ENCODE peak calls at places on chromosomes 6 and 20, in four cellular contexts. Z is fibroblast of pulmonary artery, X is esophagus squamous epithelium, I is adrenal gland. N is an unnamed sample.

GRCh38 chr20:63692436-63693078 is 3.9 kb upstream of the TNFRSF6B start:
- DNase-seq in Z (no peak), X (no peak), I (no peak), N (no peak)

GRCh38 chr6:168033791-168034190 is 36.3 kb downstream of the KIF25 start:
- DNase-seq in Z (no peak), X (no peak), I (no peak), N (no peak)

GRCh38 chr20:32040142-32040953 is 11.7 kb upstream of the HCK start:
- DNase-seq in Z (no peak), X (no peak), I (peak), N (peak)

GRCh38 chr6:33894438-33894837 is 90.6 kb upstream of the MLN start:
- DNase-seq in Z (peak), X (no peak), I (no peak), N (no peak)

GRCh38 chr6:100426241-100426640 is 38.5 kb downstream of the SIM1 start:
- DNase-seq in Z (no peak), X (no peak), I (no peak), N (no peak)

GRCh38 chr20:3563548-3564177 is 92.8 kb downstream of the ATRN start:
- DNase-seq in Z (peak), X (no peak), I (no peak), N (no peak)

GRCh38 chr6:43092635-43093034 is 16.5 kb downstream of the PTK7 start:
- DNase-seq in Z (no peak), X (no peak), I (no peak), N (no peak)

GRCh38 chr6:125271486-125272159 is 30.1 kb downstream of the HDDC2 start:
- DNase-seq in Z (no peak), X (no peak), I (peak), N (no peak)

GRCh38 chr6:40390144-40390800 is 196.9 kb downstream of the LRFN2 start:
- DNase-seq in Z (no peak), X (no peak), I (no peak), N (no peak)

GRCh38 chr6:148677594-148678476 is 69.0 kb upstream of the UST start:
- DNase-seq in Z (no peak), X (no peak), I (no peak), N (no peak)

GRCh38 chr6:154352898-154353585 is 3.6 kb downstream of the IPCEF1 start:
- DNase-seq in Z (no peak), X (no peak), I (no peak), N (no peak)

GRCh38 chr6:66735106-66735890 is 1028.3 kb upstream of the EYS start:
- DNase-seq in Z (peak), X (no peak), I (no peak), N (no peak)

DNA sequence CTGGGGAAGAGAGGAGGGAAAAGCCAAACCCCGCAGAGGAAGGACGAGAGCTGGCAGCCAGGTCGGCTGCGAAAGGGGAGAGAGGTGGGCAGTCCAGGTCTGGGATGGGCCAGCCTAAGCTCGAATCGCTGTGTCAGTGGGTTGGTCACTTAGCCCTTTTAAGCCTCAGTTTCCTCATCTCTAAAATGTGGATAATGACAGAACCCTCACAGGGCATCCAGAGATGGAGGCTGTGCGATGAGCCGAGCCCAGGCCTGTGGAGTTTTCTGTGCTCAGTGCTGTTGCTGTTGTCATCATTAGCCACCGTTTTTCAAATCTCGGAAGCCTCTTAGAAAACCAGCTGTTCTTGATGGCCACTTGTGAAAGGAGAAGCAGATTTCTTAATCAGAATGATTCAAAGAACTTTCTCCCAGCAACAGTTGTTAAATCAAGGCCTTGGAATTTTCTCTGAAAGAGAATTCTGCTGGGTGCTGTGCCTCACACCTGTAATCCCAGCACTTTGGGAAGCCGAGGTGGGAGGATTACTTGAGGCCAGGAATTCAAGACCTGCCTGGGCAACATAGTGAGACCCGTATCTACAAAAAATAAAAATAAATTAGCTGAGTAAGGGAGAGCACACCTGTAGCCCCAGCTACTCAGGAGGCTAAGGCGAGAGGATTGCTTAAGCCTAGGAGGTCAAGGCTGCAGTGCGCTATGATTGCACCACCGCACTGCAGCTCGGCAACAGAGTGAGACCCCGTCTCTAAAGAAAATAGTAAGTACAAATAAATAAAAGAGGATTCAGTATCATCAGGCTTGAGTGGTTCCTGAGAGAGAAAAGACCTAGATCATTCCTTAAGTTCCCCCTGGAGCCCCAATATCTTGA is 46.3 kb upstream of the ENTPD6 start:
- DNase-seq in Z (no peak), X (no peak), I (no peak), N (no peak)
- H3K4me3 ChIP-seq in Z (no peak), X (peak), I (no peak), N (peak)

GRCh38 chr6:75199856-75200255 is 6.0 kb downstream of the COL12A1 start:
- DNase-seq in Z (no peak), X (no peak), I (no peak), N (no peak)

GRCh38 chr6:75202676-75203131 is 3.1 kb downstream of the COL12A1 start:
- DNase-seq in Z (peak), X (no peak), I (no peak), N (no peak)

GRCh38 chr6:75201076-75201475 is 4.8 kb downstream of the COL12A1 start:
- DNase-seq in Z (no peak), X (no peak), I (no peak), N (no peak)

GRCh38 chr6:75203721-75204120 is 2.1 kb downstream of the COL12A1 start:
- DNase-seq in Z (peak), X (no peak), I (no peak), N (no peak)

DNA sequence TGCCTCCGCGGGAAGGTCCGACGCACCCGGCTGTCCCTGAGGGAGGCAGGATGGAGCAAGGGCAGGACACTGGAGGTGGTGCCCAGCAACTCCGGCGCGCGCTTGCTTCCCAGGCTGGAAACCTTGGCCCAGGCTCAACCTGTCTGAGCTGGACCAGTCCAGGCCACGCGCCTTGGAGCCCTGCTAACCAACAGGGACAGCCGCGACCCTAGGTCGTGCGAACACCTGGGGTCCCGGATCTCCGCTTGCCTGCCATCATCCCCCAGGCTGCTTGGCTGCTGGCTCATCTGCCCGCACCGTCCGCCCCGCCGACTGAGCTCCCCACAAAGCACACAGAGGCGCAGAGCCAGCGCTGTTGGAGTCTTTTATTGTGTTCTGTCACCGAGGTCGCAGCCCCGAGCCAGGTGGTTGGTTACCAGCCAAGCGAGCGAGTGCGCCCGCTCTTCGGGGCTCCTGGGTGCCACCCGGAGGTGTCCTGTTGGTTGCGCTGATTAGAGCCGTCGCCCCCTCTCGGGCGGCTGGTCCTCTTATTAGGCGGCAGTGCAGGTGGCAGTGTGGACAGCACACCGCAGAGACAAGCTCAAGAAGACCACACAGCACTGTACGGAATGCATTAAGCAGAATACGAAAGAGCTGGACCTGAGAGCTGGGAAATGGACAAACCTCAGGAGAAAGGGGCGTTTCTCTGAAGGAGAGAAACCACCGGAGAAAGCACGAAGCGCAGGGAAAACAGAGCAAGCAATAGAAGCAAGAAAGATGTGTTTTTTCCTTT is 3.8 kb downstream of the COL12A1 start:
- DNase-seq in Z (peak), X (no peak), I (no peak), N (no peak)
- H3K4me3 ChIP-seq in Z (peak), X (peak), I (no peak), N (peak)

DNA sequence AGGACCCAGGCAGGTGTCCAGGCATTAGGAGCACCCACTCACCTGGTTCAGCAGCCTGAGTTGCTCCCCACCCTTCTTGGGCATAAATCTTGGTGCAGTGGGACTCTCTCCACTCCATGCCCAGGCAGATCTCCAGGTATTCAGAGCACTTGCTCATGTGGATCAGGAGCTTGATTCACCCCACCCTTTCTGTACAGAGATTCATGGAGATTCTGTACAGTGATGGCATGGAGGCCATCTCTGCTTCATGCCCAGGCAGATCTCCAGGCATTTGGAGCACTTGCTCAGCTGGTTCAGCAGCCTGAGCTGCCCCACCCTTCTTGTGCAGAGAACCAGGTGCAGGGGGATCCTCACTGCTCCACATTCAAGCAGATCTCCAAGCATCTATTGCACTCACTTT is 44.1 kb downstream of the BEND6 start:
- DNase-seq in Z (no peak), X (no peak), I (no peak), N (no peak)
- H3K4me3 ChIP-seq in Z (no peak), X (no peak), I (no peak), N (no peak)

GRCh38 chr6:75863784-75864183 is 114.7 kb downstream of the MYO6 start:
- DNase-seq in Z (no peak), X (no peak), I (no peak), N (no peak)
- H3K4me3 ChIP-seq in Z (no peak), X (no peak), I (no peak), N (no peak)

GRCh38 chr20:21214431-21214830 is 88.5 kb downstream of the KIZ start:
- DNase-seq in Z (no peak), X (no peak), I (no peak), N (no peak)
- H3K4me3 ChIP-seq in Z (no peak), X (no peak), I (no peak), N (no peak)

GRCh38 chr20:56924976-56925695 is 296.0 kb downstream of the TFAP2C start:
- DNase-seq in Z (no peak), X (no peak), I (no peak), N (no peak)

GRCh38 chr20:56924316-56924975 is 295.3 kb downstream of the TFAP2C start:
- DNase-seq in Z (no peak), X (no peak), I (no peak), N (no peak)

GRCh38 chr20:56928007-56928406 is 298.9 kb downstream of the TFAP2C start:
- DNase-seq in Z (no peak), X (no peak), I (no peak), N (no peak)

GRCh38 chr20:56926501-56926900 is 297.4 kb downstream of the TFAP2C start:
- DNase-seq in Z (no peak), X (no peak), I (no peak), N (no peak)

DNA sequence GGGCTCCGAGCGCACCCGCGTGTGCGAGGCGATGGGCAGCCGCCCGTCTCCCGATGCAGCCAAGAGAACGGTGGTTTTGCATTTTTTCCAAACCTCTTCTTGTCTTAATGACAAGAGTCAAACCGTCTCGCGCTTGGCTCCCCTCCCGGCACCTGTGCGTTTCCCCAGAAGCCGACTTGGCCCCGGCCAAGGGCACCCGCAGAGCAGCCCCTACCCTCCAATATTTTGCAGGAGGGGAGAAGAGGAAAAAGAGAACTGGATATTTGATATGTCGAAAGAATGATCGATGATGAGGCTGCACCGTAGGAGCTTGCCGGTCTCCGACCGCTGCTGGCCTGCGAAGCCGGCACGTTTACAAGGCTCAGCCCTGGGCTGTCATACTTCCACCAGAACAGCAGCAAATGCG is 296.6 kb downstream of the TFAP2C start:
- DNase-seq in Z (no peak), X (no peak), I (no peak), N (no peak)
- H3K4me3 ChIP-seq in Z (no peak), X (peak), I (no peak), N (no peak)

GRCh38 chr6:108653864-108654402 is 93.2 kb downstream of the FOXO3 start:
- DNase-seq in Z (peak), X (no peak), I (peak), N (peak)
- H3K4me3 ChIP-seq in Z (no peak), X (peak), I (no peak), N (no peak)

N was measured in ascending aorta.